ENCODE peak calls at places on chromosomes 2 and 18, in eight cellular contexts. F is stomach, R is cardiac fibroblast, B is B cell, W is astrocyte of the spinal cord, N is body of pancreas, M is AG09319, Z is astrocyte. K is an unnamed sample.

GRCh38 chr18:12518326-12518725 is 110.6 kb downstream of the PRELID3A start:
- DNase-seq in F (no peak), R (peak), B (no peak), W (no peak), N (no peak), M (peak), Z (no peak), K (peak)

GRCh38 chr2:196925768-196926561 is 542 bp downstream of the PGAP1 start:
- DNase-seq in F (peak), R (peak), B (no peak), W (peak), N (peak), M (no peak), Z (peak), K (peak)

GRCh38 chr2:105990624-105991023 is 203.5 kb downstream of the UXS1 start:
- DNase-seq in F (no peak), R (no peak), B (peak), W (no peak), N (no peak), M (no peak), Z (no peak), K (no peak)

GRCh38 chr18:59769105-59769865 is 72.1 kb upstream of the CCBE1 start:
- DNase-seq in F (no peak), R (peak), B (no peak), W (peak), N (no peak), M (peak), Z (peak), K (peak)

GRCh38 chr2:127401757-127402695 is 14.3 kb upstream of the MAP3K2 start:
- DNase-seq in F (no peak), R (no peak), B (no peak), W (no peak), N (no peak), M (no peak), Z (no peak), K (no peak)

GRCh38 chr2:223169830-223170605 is 118.0 kb downstream of the KCNE4 start:
- DNase-seq in F (no peak), R (peak), B (no peak), W (no peak), N (no peak), M (no peak), Z (no peak), K (no peak)

GRCh38 chr18:79799619-79800352 is 2.0 kb downstream of the KCNG2 start:
- DNase-seq in F (no peak), R (peak), B (peak), W (no peak), N (no peak), M (no peak), Z (no peak), K (no peak)

GRCh38 chr2:189022002-189022401 is 47.8 kb downstream of the COL3A1 start:
- DNase-seq in F (no peak), R (peak), B (no peak), W (peak), N (peak), M (peak), Z (peak), K (no peak)

GRCh38 chr18:66724664-66725356 is 120.9 kb upstream of the CDH19 start:
- DNase-seq in F (peak), R (peak), B (no peak), W (no peak), N (peak), M (no peak), Z (peak), K (peak)

GRCh38 chr2:238946586-238947242 is 98.8 kb downstream of the TWIST2 start:
- DNase-seq in F (peak), R (no peak), B (no peak), W (no peak), N (no peak), M (no peak), Z (no peak), K (no peak)

GRCh38 chr18:10490401-10491289 is 35.2 kb upstream of the NAPG start:
- DNase-seq in F (no peak), R (no peak), B (peak), W (no peak), N (peak), M (no peak), Z (no peak), K (peak)

GRCh38 chr2:241867776-241868420 is 1.6 kb upstream of the RTP5 start:
- DNase-seq in F (peak), R (no peak), B (no peak), W (no peak), N (peak), M (no peak), Z (no peak), K (no peak)

GRCh38 chr2:126843046-126843445 is 55.6 kb upstream of the TEX51 start:
- DNase-seq in F (no peak), R (no peak), B (no peak), W (no peak), N (no peak), M (no peak), Z (no peak), K (no peak)

GRCh38 chr2:49973917-49974368 is 819.6 kb upstream of the FSHR start:
- DNase-seq in F (peak), R (peak), B (peak), W (peak), N (peak), M (no peak), Z (peak), K (no peak)

GRCh38 chr2:112614201-112614840 is 29.9 kb downstream of the CHCHD5 start:
- DNase-seq in F (peak), R (no peak), B (no peak), W (no peak), N (no peak), M (no peak), Z (no peak), K (no peak)

GRCh38 chr2:234091883-234092282 is 41.4 kb downstream of the SPP2 start:
- DNase-seq in F (no peak), R (no peak), B (no peak), W (no peak), N (peak), M (no peak), Z (peak), K (peak)

GRCh38 chr2:196453613-196454047 is 185.9 kb upstream of the CCDC150 start:
- DNase-seq in F (no peak), R (peak), B (peak), W (peak), N (peak), M (no peak), Z (peak), K (peak)

GRCh38 chr18:13233746-13234527 is 15.4 kb downstream of the LDLRAD4 start:
- DNase-seq in F (no peak), R (no peak), B (no peak), W (no peak), N (no peak), M (no peak), Z (no peak), K (no peak)

GRCh38 chr2:30155202-30155601 is 8.4 kb downstream of the YPEL5 start:
- DNase-seq in F (no peak), R (no peak), B (no peak), W (peak), N (no peak), M (no peak), Z (peak), K (no peak)

GRCh38 chr18:52278191-52278590 is 61.8 kb upstream of the DCC start:
- DNase-seq in F (no peak), R (no peak), B (no peak), W (no peak), N (no peak), M (no peak), Z (no peak), K (no peak)

GRCh38 chr2:88765154-88765948 is 73.9 kb downstream of the RPIA start:
- DNase-seq in F (peak), R (peak), B (peak), W (peak), N (peak), M (no peak), Z (peak), K (no peak)

GRCh38 chr2:241859017-241859435 is 332 bp upstream of the PDCD1 start:
- DNase-seq in F (no peak), R (no peak), B (no peak), W (no peak), N (no peak), M (no peak), Z (no peak), K (no peak)

GRCh38 chr2:63051795-63052333 is 1.2 kb downstream of the OTX1 start:
- DNase-seq in F (no peak), R (no peak), B (peak), W (no peak), N (no peak), M (no peak), Z (no peak), K (no peak)

GRCh38 chr2:3470856-3471737 is 48.2 kb downstream of the ADI1 start:
- DNase-seq in F (no peak), R (peak), B (no peak), W (no peak), N (no peak), M (no peak), Z (peak), K (peak)

GRCh38 chr2:54103454-54104314 is 11.7 kb upstream of the ACYP2 start:
- DNase-seq in F (peak), R (peak), B (peak), W (peak), N (peak), M (no peak), Z (peak), K (peak)

GRCh38 chr2:20471902-20472559 is 25.2 kb downstream of the RHOB start:
- DNase-seq in F (no peak), R (no peak), B (no peak), W (no peak), N (no peak), M (no peak), Z (no peak), K (no peak)

GRCh38 chr2:24327988-24328387 is 32.3 kb downstream of the ITSN2 start:
- DNase-seq in F (no peak), R (no peak), B (no peak), W (no peak), N (no peak), M (no peak), Z (no peak), K (no peak)

GRCh38 chr2:27085062-27085669 is 1.4 kb upstream of the KHK start:
- DNase-seq in F (no peak), R (no peak), B (no peak), W (no peak), N (no peak), M (no peak), Z (no peak), K (no peak)
- TF ChIP-seq CTCF in F (no peak), R (no peak), B (no peak), W (no peak), N (no peak), M (no peak), Z (no peak), K (no peak)

GRCh38 chr2:71190959-71191943 is 35.7 kb downstream of the PAIP2B start:
- DNase-seq in F (no peak), R (peak), B (no peak), W (peak), N (peak), M (no peak), Z (no peak), K (peak)
- TF ChIP-seq CTCF in F (no peak), R (peak), B (no peak), W (peak), N (peak), M (peak), Z (no peak), K (peak)

GRCh38 chr18:23334569-23334968 is 118.5 kb upstream of the RIOK3 start:
- DNase-seq in F (no peak), R (no peak), B (no peak), W (no peak), N (no peak), M (no peak), Z (no peak), K (no peak)

GRCh38 chr18:23336072-23336471 is 117.0 kb upstream of the RIOK3 start:
- DNase-seq in F (no peak), R (peak), B (no peak), W (no peak), N (no peak), M (no peak), Z (no peak), K (no peak)

GRCh38 chr18:23340661-23341060 is 112.4 kb upstream of the RIOK3 start:
- DNase-seq in F (no peak), R (peak), B (no peak), W (no peak), N (peak), M (no peak), Z (no peak), K (no peak)

GRCh38 chr18:23341383-23341782 is 111.7 kb upstream of the RIOK3 start:
- DNase-seq in F (no peak), R (peak), B (no peak), W (no peak), N (no peak), M (no peak), Z (peak), K (peak)

DNA sequence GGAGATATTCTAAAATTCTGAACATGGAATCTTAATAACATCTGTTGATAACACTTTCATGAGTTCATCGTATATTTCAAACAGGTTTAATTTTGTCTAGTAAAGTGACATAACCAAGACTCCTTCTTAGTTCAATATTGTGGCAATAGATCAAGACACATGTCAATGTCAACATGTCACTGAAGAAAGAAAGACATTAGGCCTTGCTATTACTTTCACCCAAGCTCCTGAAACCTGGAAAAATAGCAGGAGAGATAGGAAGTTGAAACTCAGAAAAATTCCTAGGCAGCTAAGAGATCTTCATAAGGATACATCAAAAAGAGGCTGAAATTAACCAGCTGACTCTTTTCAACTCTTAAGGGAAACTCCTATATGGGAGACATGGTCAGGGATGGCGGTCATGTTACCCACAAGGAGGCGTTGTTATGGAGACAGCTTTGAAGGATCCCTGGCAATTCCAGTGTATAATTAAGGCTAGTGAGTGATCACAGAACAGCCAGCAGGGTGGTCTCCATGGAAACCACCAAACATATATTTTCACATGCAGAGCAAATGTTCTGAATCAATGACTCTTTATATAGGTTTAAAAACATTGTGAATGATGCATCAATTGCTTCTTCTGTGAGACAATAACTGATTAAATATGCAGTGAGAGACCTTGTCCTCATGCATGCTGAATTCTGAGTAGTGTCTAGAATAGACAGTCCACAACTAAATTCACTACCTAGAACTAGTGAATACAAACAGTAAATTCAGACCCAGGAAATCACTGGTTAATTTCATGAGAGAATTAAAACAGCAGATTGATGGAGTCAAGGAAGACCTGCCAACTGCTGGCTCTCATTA is 115.3 kb upstream of the RIOK3 start:
- DNase-seq in F (no peak), R (peak), B (no peak), W (peak), N (no peak), M (no peak), Z (peak), K (no peak)
- TF ChIP-seq CTCF in F (no peak), R (no peak), B (no peak), W (no peak), N (no peak), M (no peak), Z (no peak), K (no peak)

DNA sequence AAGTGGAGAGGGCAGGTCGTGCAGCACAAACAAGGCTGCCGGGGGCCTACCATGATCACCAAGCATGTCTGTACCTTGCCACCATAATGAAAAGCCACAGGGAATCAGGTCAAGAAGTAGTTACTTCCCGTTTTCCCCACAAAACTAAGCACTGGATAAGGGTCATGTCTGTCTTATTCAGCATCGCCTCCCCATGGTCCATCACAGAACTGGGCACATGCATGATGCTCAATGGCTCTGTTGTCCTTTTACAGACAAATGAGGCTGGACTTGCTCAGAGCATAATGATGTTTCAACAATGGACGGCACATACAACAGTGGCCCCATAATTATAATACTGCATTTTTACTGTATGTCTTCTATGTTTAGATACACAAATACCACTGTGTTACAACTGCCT is 27.5 kb downstream of the REEP1 start:
- DNase-seq in F (no peak), R (no peak), B (no peak), W (no peak), N (no peak), M (no peak), Z (no peak), K (no peak)
- TF ChIP-seq CTCF in F (no peak), R (no peak), B (no peak), W (no peak), N (no peak), M (no peak), Z (no peak), K (no peak)

GRCh38 chr2:74867841-74868658 is 34.1 kb downstream of the HK2 start:
- DNase-seq in F (peak), R (peak), B (no peak), W (peak), N (peak), M (peak), Z (peak), K (peak)

GRCh38 chr2:74863802-74864248 is 29.9 kb downstream of the HK2 start:
- DNase-seq in F (no peak), R (no peak), B (no peak), W (no peak), N (no peak), M (no peak), Z (no peak), K (no peak)

GRCh38 chr2:74862268-74862964 is 28.5 kb downstream of the HK2 start:
- DNase-seq in F (peak), R (no peak), B (no peak), W (no peak), N (no peak), M (no peak), Z (no peak), K (no peak)

GRCh38 chr2:74865770-74866674 is 32.1 kb downstream of the HK2 start:
- DNase-seq in F (no peak), R (no peak), B (no peak), W (no peak), N (no peak), M (no peak), Z (no peak), K (no peak)

GRCh38 chr2:74864728-74865722 is 31.1 kb downstream of the HK2 start:
- DNase-seq in F (no peak), R (peak), B (no peak), W (peak), N (no peak), M (no peak), Z (peak), K (peak)
- TF ChIP-seq CTCF in F (no peak), R (no peak), B (no peak), W (no peak), N (no peak), M (no peak), Z (no peak), K (no peak)

DNA sequence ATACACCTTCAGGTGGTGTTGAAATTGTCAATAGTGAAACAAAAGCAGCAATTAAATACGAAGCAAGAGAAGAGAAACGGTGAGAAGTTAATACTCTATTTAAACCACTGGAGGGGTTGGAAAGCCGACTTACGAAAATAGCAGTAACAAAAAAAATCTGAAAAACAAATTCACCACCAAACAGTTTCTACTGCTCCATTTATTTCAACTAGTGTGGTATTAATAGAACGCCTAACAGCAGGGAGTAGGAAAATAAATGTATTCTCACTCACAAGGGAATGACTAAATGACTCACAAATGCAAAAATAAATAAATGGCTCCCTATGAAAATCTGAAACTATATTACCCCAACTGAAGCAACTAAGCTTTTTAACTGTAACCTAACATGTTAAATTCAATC is 102.8 kb downstream of the CPO start:
- DNase-seq in F (no peak), R (no peak), B (no peak), W (peak), N (no peak), M (no peak), Z (peak), K (no peak)
- TF ChIP-seq CTCF in F (no peak), R (no peak), B (no peak), W (no peak), N (no peak), M (no peak), Z (no peak), K (no peak)

DNA sequence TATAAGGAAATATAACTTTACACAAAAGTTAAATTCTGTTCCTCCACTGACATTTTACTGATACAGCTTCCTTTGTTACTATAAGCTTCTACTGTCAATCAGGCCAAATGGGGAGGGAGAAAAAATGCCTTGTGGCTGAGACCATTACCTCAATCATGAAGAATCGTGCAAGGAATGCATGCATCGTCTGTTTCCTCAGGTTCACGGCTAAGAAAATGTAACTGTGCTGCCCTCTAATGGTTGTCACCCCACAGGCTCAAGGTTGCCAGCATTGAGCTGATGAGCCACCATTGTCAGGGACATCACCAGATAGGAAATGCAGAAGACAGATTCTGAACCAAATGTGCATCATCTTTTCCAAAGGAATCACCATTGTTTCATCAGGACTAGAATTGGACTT is 426.9 kb downstream of the CDH2 start:
- DNase-seq in F (peak), R (peak), B (no peak), W (peak), N (peak), M (no peak), Z (peak), K (peak)
- TF ChIP-seq CTCF in F (peak), R (peak), B (no peak), W (peak), N (peak), M (peak), Z (peak), K (peak)

GRCh38 chr2:36409971-36410370 is 54.4 kb downstream of the CRIM1 start:
- DNase-seq in F (no peak), R (no peak), B (no peak), W (no peak), N (no peak), M (no peak), Z (no peak), K (no peak)

GRCh38 chr2:36407403-36407802 is 51.8 kb downstream of the CRIM1 start:
- DNase-seq in F (no peak), R (no peak), B (no peak), W (no peak), N (no peak), M (no peak), Z (no peak), K (no peak)

GRCh38 chr2:36410681-36411080 is 55.1 kb downstream of the CRIM1 start:
- DNase-seq in F (no peak), R (no peak), B (no peak), W (no peak), N (no peak), M (no peak), Z (no peak), K (no peak)

GRCh38 chr2:36406296-36406695 is 50.7 kb downstream of the CRIM1 start:
- DNase-seq in F (no peak), R (no peak), B (no peak), W (no peak), N (no peak), M (no peak), Z (no peak), K (no peak)

GRCh38 chr2:36408198-36408703 is 52.7 kb downstream of the CRIM1 start:
- DNase-seq in F (no peak), R (peak), B (no peak), W (peak), N (no peak), M (no peak), Z (peak), K (no peak)
- TF ChIP-seq CTCF in F (no peak), R (no peak), B (no peak), W (no peak), N (no peak), M (no peak), Z (no peak), K (no peak)

GRCh38 chr2:173028141-173028540 is 47.5 kb upstream of the MAP3K20 start:
- DNase-seq in F (no peak), R (no peak), B (no peak), W (no peak), N (no peak), M (no peak), Z (no peak), K (no peak)
- TF ChIP-seq CTCF in F (no peak), R (no peak), B (no peak), W (no peak), N (no peak), M (no peak), Z (no peak), K (no peak)